ENCODE peak calls at places on chromosomes 6 and 20, in four cellular contexts. One of them, this sample, is unnamed. For H3K27me3, the result is how much of the 10 kb centered on the place peaks cover.

GRCh38 chr6:110522427-110522826 is 46.0 kb upstream of the SLC22A16 start:
- DNase-seq in pancreas: no peak
- DNase-seq in stomach: no peak
- DNase-seq in GM23338: no peak
- DNase-seq in this sample: no peak

GRCh38 chr6:81262656-81263055 is 489.8 kb downstream of the TENT5A start:
- DNase-seq in pancreas: peak
- DNase-seq in stomach: no peak
- DNase-seq in GM23338: no peak
- DNase-seq in this sample: no peak

GRCh38 chr6:9252784-9253183 is 817.4 kb upstream of the SLC35B3 start:
- DNase-seq in GM23338: peak
- DNase-seq in stomach: no peak
- DNase-seq in pancreas: no peak
- DNase-seq in this sample: no peak

GRCh38 chr6:48141975-48142374 is 31.0 kb upstream of the PTCHD4 start:
- DNase-seq in stomach: no peak
- DNase-seq in GM23338: no peak
- DNase-seq in pancreas: no peak
- DNase-seq in this sample: no peak

GRCh38 chr6:170516783-170517616 is 36.1 kb downstream of the PSMB1 start:
- DNase-seq in pancreas: peak
- DNase-seq in GM23338: peak
- DNase-seq in stomach: peak
- DNase-seq in this sample: no peak

GRCh38 chr6:38818691-38819090 is 103.6 kb downstream of the DNAH8 start:
- DNase-seq in GM23338: no peak
- DNase-seq in pancreas: no peak
- DNase-seq in stomach: no peak
- DNase-seq in this sample: no peak

GRCh38 chr20:25288291-25289181 is 40.7 kb downstream of the PYGB start:
- DNase-seq in GM23338: no peak
- DNase-seq in pancreas: no peak
- DNase-seq in stomach: no peak
- DNase-seq in this sample: no peak

GRCh38 chr6:167907837-167908681 is 81.3 kb downstream of the AFDN start:
- DNase-seq in stomach: no peak
- DNase-seq in pancreas: no peak
- DNase-seq in GM23338: peak
- DNase-seq in this sample: no peak

GRCh38 chr6:13261464-13261994 is 66.8 kb downstream of the TBC1D7 start:
- DNase-seq in GM23338: no peak
- DNase-seq in stomach: no peak
- DNase-seq in pancreas: no peak
- DNase-seq in this sample: no peak

GRCh38 chr20:16617056-16617455 is 43.8 kb upstream of the KIF16B start:
- DNase-seq in stomach: no peak
- DNase-seq in pancreas: no peak
- DNase-seq in GM23338: no peak
- DNase-seq in this sample: no peak

GRCh38 chr6:110331816-110332215 is 26.3 kb downstream of the METTL24 start:
- DNase-seq in pancreas: no peak
- DNase-seq in GM23338: peak
- DNase-seq in stomach: no peak
- DNase-seq in this sample: peak

GRCh38 chr6:150334790-150335783 is 33.7 kb upstream of the IYD start:
- DNase-seq in GM23338: peak
- DNase-seq in stomach: no peak
- DNase-seq in pancreas: no peak
- DNase-seq in this sample: peak

GRCh38 chr6:47788498-47788884 is 6.7 kb downstream of the OPN5 start:
- DNase-seq in pancreas: no peak
- DNase-seq in GM23338: no peak
- DNase-seq in stomach: no peak
- DNase-seq in this sample: no peak

GRCh38 chr6:45677381-45677992 is 299.8 kb upstream of the SUPT3H start:
- DNase-seq in GM23338: no peak
- DNase-seq in pancreas: no peak
- DNase-seq in stomach: peak
- DNase-seq in this sample: peak

GRCh38 chr20:9590189-9590588 is 75.8 kb downstream of the LAMP5 start:
- DNase-seq in pancreas: no peak
- DNase-seq in GM23338: no peak
- DNase-seq in stomach: peak
- DNase-seq in this sample: no peak

GRCh38 chr20:47029845-47030244 is 135.2 kb downstream of the EYA2 start:
- DNase-seq in pancreas: no peak
- DNase-seq in GM23338: no peak
- DNase-seq in stomach: no peak
- DNase-seq in this sample: no peak

GRCh38 chr20:31472395-31473330 is 2.3 kb downstream of the DEFB124 start:
- DNase-seq in stomach: no peak
- DNase-seq in GM23338: no peak
- DNase-seq in pancreas: no peak
- DNase-seq in this sample: no peak

GRCh38 chr6:87722831-87723726 is 21.0 kb upstream of the AKIRIN2 start:
- DNase-seq in stomach: peak
- DNase-seq in pancreas: peak
- DNase-seq in GM23338: peak
- DNase-seq in this sample: no peak

GRCh38 chr6:16205377-16206144 is 32.8 kb upstream of the GMPR start:
- DNase-seq in GM23338: no peak
- DNase-seq in pancreas: no peak
- DNase-seq in stomach: no peak
- DNase-seq in this sample: no peak

GRCh38 chr6:10556496-10557391 is 35.6 kb downstream of the GCNT2 start:
- DNase-seq in stomach: peak
- DNase-seq in GM23338: no peak
- DNase-seq in pancreas: no peak
- DNase-seq in this sample: no peak

GRCh38 chr20:63877755-63878470 is 12.8 kb downstream of the TPD52L2 start:
- DNase-seq in stomach: no peak
- DNase-seq in pancreas: no peak
- DNase-seq in GM23338: no peak
- DNase-seq in this sample: no peak

GRCh38 chr20:47493175-47493953 is 8.3 kb upstream of the NCOA3 start:
- DNase-seq in pancreas: peak
- DNase-seq in GM23338: no peak
- DNase-seq in stomach: peak
- DNase-seq in this sample: peak

GRCh38 chr6:145960918-145961604 is 3.1 kb downstream of the SHPRH start:
- DNase-seq in stomach: no peak
- DNase-seq in pancreas: no peak
- DNase-seq in GM23338: no peak
- DNase-seq in this sample: no peak

GRCh38 chr20:60749804-60750602 is 502.1 kb upstream of the CDH4 start:
- DNase-seq in GM23338: peak
- DNase-seq in pancreas: no peak
- DNase-seq in stomach: no peak
- DNase-seq in this sample: no peak

GRCh38 chr6:53926505-53926904 is 131.7 kb downstream of the LRRC1 start:
- DNase-seq in pancreas: no peak
- DNase-seq in stomach: no peak
- DNase-seq in GM23338: no peak
- DNase-seq in this sample: no peak

GRCh38 chr6:27144740-27145079 is 102.8 kb upstream of the PRSS16 start:
- DNase-seq in pancreas: no peak
- DNase-seq in stomach: no peak
- DNase-seq in GM23338: no peak
- DNase-seq in this sample: no peak

GRCh38 chr6:156840606-156841005 is 63.4 kb downstream of the ARID1B start:
- DNase-seq in pancreas: no peak
- DNase-seq in stomach: no peak
- DNase-seq in GM23338: no peak
- DNase-seq in this sample: no peak

GRCh38 chr6:45741437-45742166 is 274.1 kb downstream of the CLIC5 start:
- DNase-seq in GM23338: no peak
- DNase-seq in pancreas: no peak
- DNase-seq in stomach: peak
- DNase-seq in this sample: no peak

GRCh38 chr6:104597541-104598050 is 262.1 kb downstream of the HACE1 start:
- DNase-seq in GM23338: peak
- DNase-seq in pancreas: no peak
- DNase-seq in stomach: no peak
- DNase-seq in this sample: no peak

GRCh38 chr6:53328375-53328774 is 20.4 kb downstream of the ELOVL5 start:
- DNase-seq in pancreas: no peak
- DNase-seq in stomach: no peak
- DNase-seq in GM23338: no peak
- DNase-seq in this sample: no peak

GRCh38 chr6:70413829-70414494 is 654 bp downstream of the FAM135A start:
- DNase-seq in stomach: no peak
- DNase-seq in GM23338: peak
- DNase-seq in pancreas: no peak
- DNase-seq in this sample: no peak

GRCh38 chr6:118350881-118351430 is 197.1 kb upstream of the PLN start:
- DNase-seq in stomach: no peak
- DNase-seq in pancreas: no peak
- DNase-seq in GM23338: no peak
- DNase-seq in this sample: no peak

GRCh38 chr6:41159415-41160082 is 3.4 kb downstream of the TREM2 start:
- DNase-seq in pancreas: no peak
- DNase-seq in GM23338: no peak
- DNase-seq in stomach: no peak
- DNase-seq in this sample: no peak

GRCh38 chr20:35283441-35284266 is 918 bp downstream of the EIF6 start:
- DNase-seq in GM23338: no peak
- DNase-seq in stomach: no peak
- DNase-seq in pancreas: no peak
- DNase-seq in this sample: no peak

GRCh38 chr6:55668625-55669024 is 89.6 kb upstream of the HMGCLL1 start:
- DNase-seq in GM23338: peak
- DNase-seq in stomach: no peak
- DNase-seq in pancreas: no peak
- DNase-seq in this sample: no peak

DNA sequence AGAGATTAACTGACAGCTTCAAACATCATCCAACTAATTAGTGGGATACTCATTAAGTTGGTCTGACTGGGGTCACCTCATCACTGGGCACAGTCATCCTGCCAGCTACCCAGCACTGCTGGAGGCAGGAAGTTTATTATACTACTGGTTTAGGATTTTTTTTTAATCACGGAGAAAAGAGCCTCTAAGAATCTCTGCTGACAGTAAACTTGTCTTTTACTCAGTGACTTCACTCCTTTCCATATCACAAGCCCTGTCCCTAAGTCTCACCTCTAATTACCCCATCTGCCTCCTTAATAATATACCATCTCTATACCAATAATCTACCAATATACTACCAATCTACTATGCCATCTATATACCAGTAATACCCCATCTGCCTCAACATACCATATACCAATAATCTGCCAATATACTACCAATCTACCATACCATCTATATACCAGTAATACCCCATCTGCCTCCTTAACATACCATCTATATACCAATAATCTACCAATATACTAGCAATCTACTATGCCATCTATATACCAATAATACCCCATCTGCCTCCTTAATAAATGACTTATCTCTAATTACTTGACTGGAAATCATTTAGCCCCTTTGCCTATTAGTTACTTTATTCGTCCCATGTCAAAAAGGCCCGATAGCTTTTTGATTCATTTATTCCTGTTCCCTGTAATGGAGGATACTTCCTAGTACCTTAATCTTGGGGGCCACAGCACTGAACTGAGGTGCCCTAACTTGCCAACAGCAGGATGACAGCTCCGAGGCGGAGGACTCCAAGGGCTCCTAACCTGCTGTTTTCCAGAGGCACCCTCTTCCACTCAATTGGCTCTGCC is 5.0 kb downstream of the ATP5F1E start:
- DNase-seq in stomach: no peak
- DNase-seq in GM23338: no peak
- DNase-seq in pancreas: no peak
- DNase-seq in this sample: no peak
- H3K27me3 ChIP-seq in stomach: under half
- H3K27me3 ChIP-seq in GM23338: under half
- H3K27me3 ChIP-seq in pancreas: under half
- H3K27me3 ChIP-seq in this sample: under half

GRCh38 chr6:43254846-43255245 is 11.6 kb downstream of the TTBK1 start:
- DNase-seq in GM23338: no peak
- DNase-seq in pancreas: no peak
- DNase-seq in stomach: no peak
- DNase-seq in this sample: no peak
- H3K27me3 ChIP-seq in GM23338: under half
- H3K27me3 ChIP-seq in pancreas: under half
- H3K27me3 ChIP-seq in stomach: under half
- H3K27me3 ChIP-seq in this sample: under half

GRCh38 chr6:166251196-166251595 is 57.0 kb downstream of the PRR18 start:
- DNase-seq in stomach: no peak
- DNase-seq in pancreas: no peak
- DNase-seq in GM23338: no peak
- DNase-seq in this sample: no peak
- H3K27me3 ChIP-seq in stomach: under half
- H3K27me3 ChIP-seq in pancreas: under half
- H3K27me3 ChIP-seq in GM23338: half or more
- H3K27me3 ChIP-seq in this sample: under half

GRCh38 chr6:33292996-33293682 is 3.7 kb downstream of the PFDN6 start:
- DNase-seq in pancreas: no peak
- DNase-seq in stomach: no peak
- DNase-seq in GM23338: no peak
- DNase-seq in this sample: no peak
- H3K27me3 ChIP-seq in pancreas: under half
- H3K27me3 ChIP-seq in stomach: under half
- H3K27me3 ChIP-seq in GM23338: under half
- H3K27me3 ChIP-seq in this sample: under half